ENCODE peak calls at places on chromosomes 1 and 21, in eight cellular contexts. One of them, this sample, is unnamed.

GRCh38 chr1:159817276-159818041 is 9.2 kb upstream of the SLAMF8 start:
- DNase-seq in NCI-H2171 treated with DMSO at 0.1 percent for 48 hours: peak
- DNase-seq in activated CD4-positive, alpha-beta T cell treated with anti-CD3 and anti-CD28 coated beads, Interleukin-2, amount 10 ng/mL, durations not matched to agents 7 days and 5 days: no peak
- DNase-seq in posterior cingulate gyrus: no peak
- DNase-seq in stimulated activated naive CD8-positive, alpha-beta T cell treated with anti-CD3 and anti-CD28 coated beads, Interleukin-15, amount 100 ng/mL, for 72 hours: no peak
- DNase-seq in CD4-positive, alpha-beta T cell: no peak
- DNase-seq in GM13977: no peak
- DNase-seq in ovary: no peak
- DNase-seq in this sample: no peak

GRCh38 chr1:207887542-207887941 is 23.4 kb downstream of the CD34 start:
- DNase-seq in CD4-positive, alpha-beta T cell: no peak
- DNase-seq in GM13977: no peak
- DNase-seq in ovary: no peak
- DNase-seq in stimulated activated naive CD8-positive, alpha-beta T cell treated with anti-CD3 and anti-CD28 coated beads, Interleukin-15, amount 100 ng/mL, for 72 hours: no peak
- DNase-seq in posterior cingulate gyrus: no peak
- DNase-seq in NCI-H2171 treated with DMSO at 0.1 percent for 48 hours: no peak
- DNase-seq in activated CD4-positive, alpha-beta T cell treated with anti-CD3 and anti-CD28 coated beads, Interleukin-2, amount 10 ng/mL, durations not matched to agents 7 days and 5 days: no peak
- DNase-seq in this sample: no peak

GRCh38 chr1:177848577-177848976 is 121.3 kb downstream of the SEC16B start:
- DNase-seq in NCI-H2171 treated with DMSO at 0.1 percent for 48 hours: no peak
- DNase-seq in posterior cingulate gyrus: no peak
- DNase-seq in activated CD4-positive, alpha-beta T cell treated with anti-CD3 and anti-CD28 coated beads, Interleukin-2, amount 10 ng/mL, durations not matched to agents 7 days and 5 days: no peak
- DNase-seq in GM13977: no peak
- DNase-seq in CD4-positive, alpha-beta T cell: no peak
- DNase-seq in ovary: no peak
- DNase-seq in stimulated activated naive CD8-positive, alpha-beta T cell treated with anti-CD3 and anti-CD28 coated beads, Interleukin-15, amount 100 ng/mL, for 72 hours: no peak
- DNase-seq in this sample: no peak

GRCh38 chr1:25529518-25530347 is 13.7 kb upstream of the LDLRAP1 start:
- DNase-seq in stimulated activated naive CD8-positive, alpha-beta T cell treated with anti-CD3 and anti-CD28 coated beads, Interleukin-15, amount 100 ng/mL, for 72 hours: no peak
- DNase-seq in posterior cingulate gyrus: no peak
- DNase-seq in ovary: no peak
- DNase-seq in CD4-positive, alpha-beta T cell: no peak
- DNase-seq in NCI-H2171 treated with DMSO at 0.1 percent for 48 hours: peak
- DNase-seq in activated CD4-positive, alpha-beta T cell treated with anti-CD3 and anti-CD28 coated beads, Interleukin-2, amount 10 ng/mL, durations not matched to agents 7 days and 5 days: no peak
- DNase-seq in GM13977: no peak
- DNase-seq in this sample: no peak

GRCh38 chr1:243798726-243799125 is 51.3 kb downstream of the AKT3 start:
- DNase-seq in posterior cingulate gyrus: no peak
- DNase-seq in stimulated activated naive CD8-positive, alpha-beta T cell treated with anti-CD3 and anti-CD28 coated beads, Interleukin-15, amount 100 ng/mL, for 72 hours: no peak
- DNase-seq in GM13977: no peak
- DNase-seq in NCI-H2171 treated with DMSO at 0.1 percent for 48 hours: no peak
- DNase-seq in activated CD4-positive, alpha-beta T cell treated with anti-CD3 and anti-CD28 coated beads, Interleukin-2, amount 10 ng/mL, durations not matched to agents 7 days and 5 days: no peak
- DNase-seq in ovary: no peak
- DNase-seq in CD4-positive, alpha-beta T cell: no peak
- DNase-seq in this sample: no peak

GRCh38 chr21:43731476-43731875 is 12.5 kb downstream of the PDXK start:
- DNase-seq in posterior cingulate gyrus: no peak
- DNase-seq in GM13977: peak
- DNase-seq in ovary: peak
- DNase-seq in stimulated activated naive CD8-positive, alpha-beta T cell treated with anti-CD3 and anti-CD28 coated beads, Interleukin-15, amount 100 ng/mL, for 72 hours: no peak
- DNase-seq in activated CD4-positive, alpha-beta T cell treated with anti-CD3 and anti-CD28 coated beads, Interleukin-2, amount 10 ng/mL, durations not matched to agents 7 days and 5 days: no peak
- DNase-seq in CD4-positive, alpha-beta T cell: no peak
- DNase-seq in NCI-H2171 treated with DMSO at 0.1 percent for 48 hours: no peak
- DNase-seq in this sample: no peak

GRCh38 chr1:227895828-227896685 is 51.7 kb downstream of the WNT9A start:
- DNase-seq in CD4-positive, alpha-beta T cell: no peak
- DNase-seq in activated CD4-positive, alpha-beta T cell treated with anti-CD3 and anti-CD28 coated beads, Interleukin-2, amount 10 ng/mL, durations not matched to agents 7 days and 5 days: no peak
- DNase-seq in NCI-H2171 treated with DMSO at 0.1 percent for 48 hours: no peak
- DNase-seq in GM13977: no peak
- DNase-seq in stimulated activated naive CD8-positive, alpha-beta T cell treated with anti-CD3 and anti-CD28 coated beads, Interleukin-15, amount 100 ng/mL, for 72 hours: no peak
- DNase-seq in posterior cingulate gyrus: peak
- DNase-seq in ovary: peak
- DNase-seq in this sample: peak

GRCh38 chr1:84415386-84415785 is 17.1 kb downstream of the DNASE2B start:
- DNase-seq in posterior cingulate gyrus: no peak
- DNase-seq in ovary: no peak
- DNase-seq in CD4-positive, alpha-beta T cell: no peak
- DNase-seq in activated CD4-positive, alpha-beta T cell treated with anti-CD3 and anti-CD28 coated beads, Interleukin-2, amount 10 ng/mL, durations not matched to agents 7 days and 5 days: no peak
- DNase-seq in NCI-H2171 treated with DMSO at 0.1 percent for 48 hours: no peak
- DNase-seq in GM13977: no peak
- DNase-seq in stimulated activated naive CD8-positive, alpha-beta T cell treated with anti-CD3 and anti-CD28 coated beads, Interleukin-15, amount 100 ng/mL, for 72 hours: no peak
- DNase-seq in this sample: no peak

GRCh38 chr1:203600782-203601513 is 25.7 kb upstream of the ATP2B4 start:
- DNase-seq in NCI-H2171 treated with DMSO at 0.1 percent for 48 hours: no peak
- DNase-seq in CD4-positive, alpha-beta T cell: no peak
- DNase-seq in posterior cingulate gyrus: no peak
- DNase-seq in ovary: no peak
- DNase-seq in GM13977: no peak
- DNase-seq in activated CD4-positive, alpha-beta T cell treated with anti-CD3 and anti-CD28 coated beads, Interleukin-2, amount 10 ng/mL, durations not matched to agents 7 days and 5 days: no peak
- DNase-seq in stimulated activated naive CD8-positive, alpha-beta T cell treated with anti-CD3 and anti-CD28 coated beads, Interleukin-15, amount 100 ng/mL, for 72 hours: no peak
- DNase-seq in this sample: no peak

GRCh38 chr21:45983981-45984551 is 2.5 kb downstream of the COL6A1 start:
- DNase-seq in CD4-positive, alpha-beta T cell: no peak
- DNase-seq in NCI-H2171 treated with DMSO at 0.1 percent for 48 hours: no peak
- DNase-seq in posterior cingulate gyrus: no peak
- DNase-seq in ovary: peak
- DNase-seq in GM13977: no peak
- DNase-seq in stimulated activated naive CD8-positive, alpha-beta T cell treated with anti-CD3 and anti-CD28 coated beads, Interleukin-15, amount 100 ng/mL, for 72 hours: no peak
- DNase-seq in activated CD4-positive, alpha-beta T cell treated with anti-CD3 and anti-CD28 coated beads, Interleukin-2, amount 10 ng/mL, durations not matched to agents 7 days and 5 days: no peak
- DNase-seq in this sample: no peak

GRCh38 chr1:236619398-236619797 is 15.1 kb upstream of the HEATR1 start:
- DNase-seq in posterior cingulate gyrus: no peak
- DNase-seq in CD4-positive, alpha-beta T cell: no peak
- DNase-seq in stimulated activated naive CD8-positive, alpha-beta T cell treated with anti-CD3 and anti-CD28 coated beads, Interleukin-15, amount 100 ng/mL, for 72 hours: no peak
- DNase-seq in NCI-H2171 treated with DMSO at 0.1 percent for 48 hours: no peak
- DNase-seq in ovary: no peak
- DNase-seq in GM13977: no peak
- DNase-seq in activated CD4-positive, alpha-beta T cell treated with anti-CD3 and anti-CD28 coated beads, Interleukin-2, amount 10 ng/mL, durations not matched to agents 7 days and 5 days: no peak
- DNase-seq in this sample: no peak

GRCh38 chr1:209862598-209863498 is 35.1 kb downstream of the UTP25 start:
- DNase-seq in NCI-H2171 treated with DMSO at 0.1 percent for 48 hours: peak
- DNase-seq in GM13977: no peak
- DNase-seq in CD4-positive, alpha-beta T cell: no peak
- DNase-seq in posterior cingulate gyrus: no peak
- DNase-seq in stimulated activated naive CD8-positive, alpha-beta T cell treated with anti-CD3 and anti-CD28 coated beads, Interleukin-15, amount 100 ng/mL, for 72 hours: no peak
- DNase-seq in activated CD4-positive, alpha-beta T cell treated with anti-CD3 and anti-CD28 coated beads, Interleukin-2, amount 10 ng/mL, durations not matched to agents 7 days and 5 days: no peak
- DNase-seq in ovary: no peak
- DNase-seq in this sample: no peak

GRCh38 chr1:198079432-198079951 is 77.3 kb upstream of the NEK7 start:
- DNase-seq in ovary: no peak
- DNase-seq in stimulated activated naive CD8-positive, alpha-beta T cell treated with anti-CD3 and anti-CD28 coated beads, Interleukin-15, amount 100 ng/mL, for 72 hours: no peak
- DNase-seq in activated CD4-positive, alpha-beta T cell treated with anti-CD3 and anti-CD28 coated beads, Interleukin-2, amount 10 ng/mL, durations not matched to agents 7 days and 5 days: no peak
- DNase-seq in NCI-H2171 treated with DMSO at 0.1 percent for 48 hours: no peak
- DNase-seq in posterior cingulate gyrus: no peak
- DNase-seq in GM13977: no peak
- DNase-seq in CD4-positive, alpha-beta T cell: no peak
- DNase-seq in this sample: no peak

GRCh38 chr21:45325206-45326168 is 37.8 kb upstream of the POFUT2 start:
- DNase-seq in GM13977: no peak
- DNase-seq in activated CD4-positive, alpha-beta T cell treated with anti-CD3 and anti-CD28 coated beads, Interleukin-2, amount 10 ng/mL, durations not matched to agents 7 days and 5 days: no peak
- DNase-seq in stimulated activated naive CD8-positive, alpha-beta T cell treated with anti-CD3 and anti-CD28 coated beads, Interleukin-15, amount 100 ng/mL, for 72 hours: no peak
- DNase-seq in CD4-positive, alpha-beta T cell: no peak
- DNase-seq in ovary: no peak
- DNase-seq in NCI-H2171 treated with DMSO at 0.1 percent for 48 hours: peak
- DNase-seq in posterior cingulate gyrus: no peak
- DNase-seq in this sample: no peak

GRCh38 chr1:32709075-32709474 is 6.5 kb upstream of the SYNC start:
- DNase-seq in ovary: no peak
- DNase-seq in activated CD4-positive, alpha-beta T cell treated with anti-CD3 and anti-CD28 coated beads, Interleukin-2, amount 10 ng/mL, durations not matched to agents 7 days and 5 days: no peak
- DNase-seq in posterior cingulate gyrus: no peak
- DNase-seq in NCI-H2171 treated with DMSO at 0.1 percent for 48 hours: no peak
- DNase-seq in GM13977: no peak
- DNase-seq in stimulated activated naive CD8-positive, alpha-beta T cell treated with anti-CD3 and anti-CD28 coated beads, Interleukin-15, amount 100 ng/mL, for 72 hours: no peak
- DNase-seq in CD4-positive, alpha-beta T cell: no peak
- DNase-seq in this sample: no peak

GRCh38 chr1:90508376-90509167 is 208.5 kb downstream of the BARHL2 start:
- DNase-seq in activated CD4-positive, alpha-beta T cell treated with anti-CD3 and anti-CD28 coated beads, Interleukin-2, amount 10 ng/mL, durations not matched to agents 7 days and 5 days: no peak
- DNase-seq in ovary: no peak
- DNase-seq in NCI-H2171 treated with DMSO at 0.1 percent for 48 hours: no peak
- DNase-seq in stimulated activated naive CD8-positive, alpha-beta T cell treated with anti-CD3 and anti-CD28 coated beads, Interleukin-15, amount 100 ng/mL, for 72 hours: no peak
- DNase-seq in GM13977: no peak
- DNase-seq in posterior cingulate gyrus: no peak
- DNase-seq in CD4-positive, alpha-beta T cell: no peak
- DNase-seq in this sample: no peak

GRCh38 chr1:230279583-230279945 is 146.6 kb downstream of the PGBD5 start:
- DNase-seq in posterior cingulate gyrus: no peak
- DNase-seq in activated CD4-positive, alpha-beta T cell treated with anti-CD3 and anti-CD28 coated beads, Interleukin-2, amount 10 ng/mL, durations not matched to agents 7 days and 5 days: no peak
- DNase-seq in GM13977: no peak
- DNase-seq in stimulated activated naive CD8-positive, alpha-beta T cell treated with anti-CD3 and anti-CD28 coated beads, Interleukin-15, amount 100 ng/mL, for 72 hours: no peak
- DNase-seq in CD4-positive, alpha-beta T cell: no peak
- DNase-seq in NCI-H2171 treated with DMSO at 0.1 percent for 48 hours: no peak
- DNase-seq in ovary: no peak
- DNase-seq in this sample: no peak

GRCh38 chr1:29368936-29369932 is 132.9 kb downstream of the PTPRU start:
- DNase-seq in posterior cingulate gyrus: no peak
- DNase-seq in NCI-H2171 treated with DMSO at 0.1 percent for 48 hours: no peak
- DNase-seq in stimulated activated naive CD8-positive, alpha-beta T cell treated with anti-CD3 and anti-CD28 coated beads, Interleukin-15, amount 100 ng/mL, for 72 hours: no peak
- DNase-seq in activated CD4-positive, alpha-beta T cell treated with anti-CD3 and anti-CD28 coated beads, Interleukin-2, amount 10 ng/mL, durations not matched to agents 7 days and 5 days: no peak
- DNase-seq in ovary: no peak
- DNase-seq in GM13977: no peak
- DNase-seq in CD4-positive, alpha-beta T cell: no peak
- DNase-seq in this sample: no peak

GRCh38 chr1:55212349-55213028 is 2.7 kb downstream of the USP24 start:
- DNase-seq in CD4-positive, alpha-beta T cell: no peak
- DNase-seq in ovary: no peak
- DNase-seq in activated CD4-positive, alpha-beta T cell treated with anti-CD3 and anti-CD28 coated beads, Interleukin-2, amount 10 ng/mL, durations not matched to agents 7 days and 5 days: no peak
- DNase-seq in posterior cingulate gyrus: no peak
- DNase-seq in stimulated activated naive CD8-positive, alpha-beta T cell treated with anti-CD3 and anti-CD28 coated beads, Interleukin-15, amount 100 ng/mL, for 72 hours: no peak
- DNase-seq in NCI-H2171 treated with DMSO at 0.1 percent for 48 hours: no peak
- DNase-seq in GM13977: no peak
- DNase-seq in this sample: no peak

GRCh38 chr1:99645199-99645598 is 714 bp upstream of the PALMD start:
- DNase-seq in GM13977: no peak
- DNase-seq in ovary: peak
- DNase-seq in stimulated activated naive CD8-positive, alpha-beta T cell treated with anti-CD3 and anti-CD28 coated beads, Interleukin-15, amount 100 ng/mL, for 72 hours: no peak
- DNase-seq in CD4-positive, alpha-beta T cell: no peak
- DNase-seq in activated CD4-positive, alpha-beta T cell treated with anti-CD3 and anti-CD28 coated beads, Interleukin-2, amount 10 ng/mL, durations not matched to agents 7 days and 5 days: no peak
- DNase-seq in posterior cingulate gyrus: no peak
- DNase-seq in NCI-H2171 treated with DMSO at 0.1 percent for 48 hours: no peak
- DNase-seq in this sample: no peak

GRCh38 chr21:45593162-45594022 is 50.1 kb upstream of the PCBP3 start:
- DNase-seq in GM13977: no peak
- DNase-seq in ovary: no peak
- DNase-seq in stimulated activated naive CD8-positive, alpha-beta T cell treated with anti-CD3 and anti-CD28 coated beads, Interleukin-15, amount 100 ng/mL, for 72 hours: no peak
- DNase-seq in posterior cingulate gyrus: no peak
- DNase-seq in activated CD4-positive, alpha-beta T cell treated with anti-CD3 and anti-CD28 coated beads, Interleukin-2, amount 10 ng/mL, durations not matched to agents 7 days and 5 days: no peak
- DNase-seq in CD4-positive, alpha-beta T cell: no peak
- DNase-seq in NCI-H2171 treated with DMSO at 0.1 percent for 48 hours: no peak
- DNase-seq in this sample: no peak

GRCh38 chr1:59596432-59596831 is 218.3 kb upstream of the HOOK1 start:
- DNase-seq in activated CD4-positive, alpha-beta T cell treated with anti-CD3 and anti-CD28 coated beads, Interleukin-2, amount 10 ng/mL, durations not matched to agents 7 days and 5 days: no peak
- DNase-seq in CD4-positive, alpha-beta T cell: no peak
- DNase-seq in ovary: no peak
- DNase-seq in NCI-H2171 treated with DMSO at 0.1 percent for 48 hours: no peak
- DNase-seq in stimulated activated naive CD8-positive, alpha-beta T cell treated with anti-CD3 and anti-CD28 coated beads, Interleukin-15, amount 100 ng/mL, for 72 hours: no peak
- DNase-seq in GM13977: no peak
- DNase-seq in posterior cingulate gyrus: no peak
- DNase-seq in this sample: no peak

GRCh38 chr1:160997323-160998038 is 23.5 kb downstream of the F11R start:
- DNase-seq in GM13977: peak
- DNase-seq in posterior cingulate gyrus: peak
- DNase-seq in activated CD4-positive, alpha-beta T cell treated with anti-CD3 and anti-CD28 coated beads, Interleukin-2, amount 10 ng/mL, durations not matched to agents 7 days and 5 days: peak
- DNase-seq in stimulated activated naive CD8-positive, alpha-beta T cell treated with anti-CD3 and anti-CD28 coated beads, Interleukin-15, amount 100 ng/mL, for 72 hours: peak
- DNase-seq in NCI-H2171 treated with DMSO at 0.1 percent for 48 hours: peak
- DNase-seq in CD4-positive, alpha-beta T cell: peak
- DNase-seq in ovary: peak
- DNase-seq in this sample: peak

This sample was measured in amygdala.